ENCODE peak calls at places on chromosomes 3 and 15, in four cellular contexts. One of them, this sample, is unnamed.

GRCh38 chr15:40990080-40990479 is 36.8 kb downstream of the CHAC1 start:
- DNase-seq in PC-3: no peak
- DNase-seq in brain microvascular endothelial cell: no peak
- DNase-seq in tibial artery: no peak
- DNase-seq in this sample: no peak

GRCh38 chr3:69542265-69543079 is 156.6 kb upstream of the FRMD4B start:
- DNase-seq in PC-3: no peak
- DNase-seq in brain microvascular endothelial cell: no peak
- DNase-seq in tibial artery: peak; percentile 63
- DNase-seq in this sample: peak; percentile 64

GRCh38 chr3:114527036-114527644 is 233.3 kb downstream of the TIGIT start:
- DNase-seq in PC-3: peak; percentile 27
- DNase-seq in brain microvascular endothelial cell: no peak
- DNase-seq in tibial artery: no peak
- DNase-seq in this sample: no peak

GRCh38 chr3:15660055-15660940 is 58.8 kb downstream of the BTD start:
- DNase-seq in PC-3: peak; percentile 75
- DNase-seq in brain microvascular endothelial cell: no peak
- DNase-seq in tibial artery: no peak
- DNase-seq in this sample: no peak

GRCh38 chr15:70264014-70264492 is 166.3 kb upstream of the TLE3 start:
- DNase-seq in PC-3: no peak
- DNase-seq in brain microvascular endothelial cell: no peak
- DNase-seq in tibial artery: no peak
- DNase-seq in this sample: no peak

GRCh38 chr3:132047209-132047608 is 12.4 kb upstream of the CPNE4 start:
- DNase-seq in PC-3: no peak
- DNase-seq in brain microvascular endothelial cell: no peak
- DNase-seq in tibial artery: no peak
- DNase-seq in this sample: no peak

GRCh38 chr3:189109145-189109544 is 62.6 kb upstream of the TPRG1 start:
- DNase-seq in PC-3: no peak
- DNase-seq in brain microvascular endothelial cell: no peak
- DNase-seq in tibial artery: no peak
- DNase-seq in this sample: no peak

GRCh38 chr3:59386165-59386564 is 336.3 kb upstream of the CFAP20DC start:
- DNase-seq in PC-3: no peak
- DNase-seq in brain microvascular endothelial cell: no peak
- DNase-seq in tibial artery: no peak
- DNase-seq in this sample: no peak

GRCh38 chr3:61927332-61927731 is 366.0 kb downstream of the PTPRG start:
- DNase-seq in PC-3: no peak
- DNase-seq in brain microvascular endothelial cell: peak; percentile 68
- DNase-seq in tibial artery: peak; percentile 82
- DNase-seq in this sample: peak; percentile 69

GRCh38 chr3:190617185-190617584 is 103.3 kb downstream of the IL1RAP start:
- DNase-seq in PC-3: peak; percentile 7
- DNase-seq in brain microvascular endothelial cell: no peak
- DNase-seq in tibial artery: no peak
- DNase-seq in this sample: no peak

GRCh38 chr15:64934023-64934422 is 22.3 kb downstream of the ANKDD1A start:
- DNase-seq in PC-3: no peak
- DNase-seq in brain microvascular endothelial cell: no peak
- DNase-seq in tibial artery: peak; percentile 59
- DNase-seq in this sample: no peak

GRCh38 chr15:23857028-23857641 is 170.0 kb upstream of the NDN start:
- DNase-seq in PC-3: peak; percentile 52
- DNase-seq in brain microvascular endothelial cell: peak; percentile 1
- DNase-seq in tibial artery: no peak
- DNase-seq in this sample: no peak

GRCh38 chr3:4411236-4411635 is 55.8 kb downstream of the SUMF1 start:
- DNase-seq in PC-3: no peak
- DNase-seq in brain microvascular endothelial cell: no peak
- DNase-seq in tibial artery: no peak
- DNase-seq in this sample: no peak

GRCh38 chr3:111715911-111716523 is 120.9 kb upstream of the ZBED2 start:
- DNase-seq in PC-3: peak; percentile 87
- DNase-seq in brain microvascular endothelial cell: peak; percentile 79
- DNase-seq in tibial artery: no peak
- DNase-seq in this sample: no peak

GRCh38 chr3:105719791-105720190 is 149.0 kb downstream of the CBLB start:
- DNase-seq in PC-3: peak; percentile 29
- DNase-seq in brain microvascular endothelial cell: no peak
- DNase-seq in tibial artery: no peak
- DNase-seq in this sample: no peak

GRCh38 chr15:70870066-70870465 is 16.1 kb upstream of the LARP6 start:
- DNase-seq in PC-3: peak; percentile 54
- DNase-seq in brain microvascular endothelial cell: peak; percentile 48
- DNase-seq in tibial artery: no peak
- DNase-seq in this sample: no peak

GRCh38 chr3:190432216-190432615 is 17.5 kb downstream of the TMEM207 start:
- DNase-seq in PC-3: peak; percentile 32
- DNase-seq in brain microvascular endothelial cell: no peak
- DNase-seq in tibial artery: no peak
- DNase-seq in this sample: no peak

GRCh38 chr3:5122741-5123706 is 932 bp downstream of the ARL8B start:
- DNase-seq in PC-3: peak; percentile 91
- DNase-seq in brain microvascular endothelial cell: peak; percentile 47
- DNase-seq in tibial artery: peak; percentile 70
- DNase-seq in this sample: no peak

GRCh38 chr3:168847293-168847883 is 751.7 kb upstream of the GOLIM4 start:
- DNase-seq in PC-3: peak; percentile 66
- DNase-seq in brain microvascular endothelial cell: peak; percentile 46
- DNase-seq in tibial artery: no peak
- DNase-seq in this sample: no peak

GRCh38 chr3:64138046-64138445 is 87.2 kb downstream of the PRICKLE2 start:
- DNase-seq in PC-3: no peak
- DNase-seq in brain microvascular endothelial cell: peak; percentile 14
- DNase-seq in tibial artery: no peak
- DNase-seq in this sample: no peak

GRCh38 chr15:85766007-85766831 is 28.5 kb downstream of the KLHL25 start:
- DNase-seq in PC-3: no peak
- DNase-seq in brain microvascular endothelial cell: no peak
- DNase-seq in tibial artery: no peak
- DNase-seq in this sample: peak; percentile 52

GRCh38 chr15:38252481-38253311 is at the start of gene SPRED1:
- DNase-seq in PC-3: peak; percentile 53
- DNase-seq in brain microvascular endothelial cell: peak; percentile 35
- DNase-seq in tibial artery: peak; percentile 88
- DNase-seq in this sample: peak; percentile 88

GRCh38 chr15:48112242-48112641 is 8.5 kb upstream of the SLC24A5 start:
- DNase-seq in PC-3: peak; percentile 51
- DNase-seq in brain microvascular endothelial cell: no peak
- DNase-seq in tibial artery: no peak
- DNase-seq in this sample: no peak

GRCh38 chr15:34223904-34224596 is 766 bp upstream of the EMC4 start:
- DNase-seq in PC-3: no peak
- DNase-seq in brain microvascular endothelial cell: no peak
- DNase-seq in tibial artery: no peak
- DNase-seq in this sample: no peak

DNA sequence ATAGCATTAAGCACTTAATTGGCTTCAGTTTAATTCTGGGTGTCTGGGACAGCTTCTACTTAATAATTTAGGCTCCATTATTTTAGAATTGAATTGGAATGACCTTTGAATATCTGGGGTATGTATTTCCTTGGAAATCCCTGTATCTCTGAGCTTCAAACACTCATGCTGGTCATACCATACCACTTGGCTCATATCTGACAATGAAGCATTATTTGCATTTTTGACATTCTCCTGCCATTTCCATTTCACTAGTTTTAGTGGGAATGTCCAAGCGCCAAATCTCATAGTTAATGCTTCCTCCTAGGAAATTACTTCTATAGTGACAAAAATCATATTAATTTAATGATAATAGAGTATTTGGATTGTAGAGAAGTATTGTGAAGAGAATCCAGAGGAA is 393.2 kb downstream of the DIPK2A start:
- DNase-seq in PC-3: no peak
- DNase-seq in brain microvascular endothelial cell: peak; percentile 37
- DNase-seq in tibial artery: no peak
- DNase-seq in this sample: no peak
- H3K27ac ChIP-seq in PC-3: no peak overlapping the region
- H3K27ac ChIP-seq in brain microvascular endothelial cell: no peak overlapping the region
- H3K27ac ChIP-seq in tibial artery: no peak overlapping the region
- H3K27ac ChIP-seq in this sample: no peak overlapping the region

GRCh38 chr3:119420196-119420595 is 43.2 kb downstream of the TMEM39A start:
- DNase-seq in PC-3: peak; percentile 41
- DNase-seq in brain microvascular endothelial cell: no peak
- DNase-seq in tibial artery: no peak
- DNase-seq in this sample: no peak

GRCh38 chr3:119413603-119414280 is 49.7 kb downstream of the TMEM39A start:
- DNase-seq in PC-3: no peak
- DNase-seq in brain microvascular endothelial cell: no peak
- DNase-seq in tibial artery: no peak
- DNase-seq in this sample: no peak

GRCh38 chr3:119418091-119418512 is 45.3 kb downstream of the TMEM39A start:
- DNase-seq in PC-3: no peak
- DNase-seq in brain microvascular endothelial cell: no peak
- DNase-seq in tibial artery: no peak
- DNase-seq in this sample: no peak

GRCh38 chr3:119418641-119419040 is 44.8 kb downstream of the TMEM39A start:
- DNase-seq in PC-3: no peak
- DNase-seq in brain microvascular endothelial cell: no peak
- DNase-seq in tibial artery: no peak
- DNase-seq in this sample: no peak
- TF ChIP-seq CTCF in PC-3: no peak
- TF ChIP-seq CTCF in brain microvascular endothelial cell: no peak
- TF ChIP-seq CTCF in tibial artery: no peak
- TF ChIP-seq CTCF in this sample: no peak

DNA sequence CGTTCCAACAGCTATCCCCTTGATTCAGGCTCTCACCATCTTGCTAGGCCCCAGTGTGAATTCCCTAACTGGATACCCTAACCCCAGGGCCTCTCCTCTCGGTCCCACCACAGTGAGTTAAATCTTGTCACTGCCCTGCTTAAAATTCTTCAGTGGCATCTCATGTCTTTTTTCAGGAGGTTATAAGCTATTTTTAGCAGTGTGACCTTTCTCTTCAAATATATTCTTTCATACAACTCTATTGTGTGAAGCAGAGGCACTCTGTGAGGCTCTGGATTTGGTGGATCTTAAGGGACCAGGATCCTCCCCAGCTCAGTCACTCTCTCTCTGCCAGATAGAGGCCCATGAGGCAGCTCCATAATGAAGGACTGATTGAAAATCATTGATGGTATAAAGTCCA is 760.4 kb downstream of the NTRK3 start:
- DNase-seq in PC-3: no peak
- DNase-seq in brain microvascular endothelial cell: no peak
- DNase-seq in tibial artery: no peak
- DNase-seq in this sample: no peak
- H3K27ac ChIP-seq in PC-3: no peak overlapping the region
- H3K27ac ChIP-seq in brain microvascular endothelial cell: no peak overlapping the region
- H3K27ac ChIP-seq in tibial artery: no peak overlapping the region
- H3K27ac ChIP-seq in this sample: no peak overlapping the region

GRCh38 chr3:115658032-115658336 is 34.7 kb downstream of the GAP43 start:
- DNase-seq in PC-3: no peak
- DNase-seq in brain microvascular endothelial cell: no peak
- DNase-seq in tibial artery: no peak
- DNase-seq in this sample: no peak

GRCh38 chr3:115659253-115659652 is 35.9 kb downstream of the GAP43 start:
- DNase-seq in PC-3: no peak
- DNase-seq in brain microvascular endothelial cell: no peak
- DNase-seq in tibial artery: no peak
- DNase-seq in this sample: no peak

GRCh38 chr3:115659861-115660260 is 36.6 kb downstream of the GAP43 start:
- DNase-seq in PC-3: no peak
- DNase-seq in brain microvascular endothelial cell: no peak
- DNase-seq in tibial artery: no peak
- DNase-seq in this sample: no peak

GRCh38 chr3:115657168-115657567 is 33.9 kb downstream of the GAP43 start:
- DNase-seq in PC-3: no peak
- DNase-seq in brain microvascular endothelial cell: no peak
- DNase-seq in tibial artery: no peak
- DNase-seq in this sample: no peak

DNA sequence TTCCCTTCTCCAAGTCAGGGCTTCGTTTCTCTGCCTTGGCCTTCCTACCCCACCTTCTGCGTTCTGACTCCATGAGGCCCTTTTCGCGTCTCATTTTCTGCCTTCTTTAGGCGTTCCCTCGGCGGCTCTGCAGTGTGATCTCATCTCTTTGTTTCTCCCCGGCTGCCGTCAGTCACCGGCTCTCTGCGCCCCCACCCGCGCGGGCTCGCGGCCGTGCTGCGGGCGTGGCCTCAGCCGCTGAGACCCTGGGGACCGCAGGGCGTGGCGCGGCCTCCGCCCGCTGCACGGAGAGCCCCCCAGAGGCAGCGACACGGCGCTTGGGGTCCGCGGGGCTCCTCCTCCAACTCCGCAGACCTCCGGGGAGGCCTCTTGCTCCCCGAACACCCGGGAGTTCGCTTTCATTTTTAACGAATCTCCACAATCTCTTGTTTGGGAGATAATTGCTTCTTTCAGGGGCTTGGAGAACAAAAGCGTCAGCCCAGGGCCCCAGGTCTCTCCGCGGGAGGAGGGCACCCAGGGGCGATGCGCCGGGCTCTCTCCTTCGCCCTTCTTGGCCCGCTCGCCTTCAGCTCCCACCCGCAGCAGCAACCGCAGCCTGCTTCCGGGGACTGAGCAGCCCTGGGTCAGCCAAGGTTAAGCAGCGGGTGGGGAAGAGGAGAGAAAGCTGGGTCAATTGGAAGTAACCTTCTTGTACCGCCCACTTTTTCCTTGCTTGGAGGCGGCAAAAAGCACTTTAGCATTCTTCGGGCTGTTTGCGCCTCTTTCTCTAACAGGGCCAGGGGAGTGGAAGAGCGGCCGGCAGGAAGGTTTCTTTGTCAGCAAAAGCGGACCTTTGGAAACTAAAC is 35.2 kb downstream of the GAP43 start:
- DNase-seq in PC-3: peak; percentile 66
- DNase-seq in brain microvascular endothelial cell: peak; percentile 81
- DNase-seq in tibial artery: peak; percentile 90
- DNase-seq in this sample: peak; percentile 91
- TF ChIP-seq CTCF in PC-3: no peak
- TF ChIP-seq CTCF in brain microvascular endothelial cell: no peak
- TF ChIP-seq CTCF in tibial artery: no peak
- TF ChIP-seq CTCF in this sample: no peak